ENCODE peak calls at places on chromosomes 13 and 19, in nine cellular contexts. S is neural progenitor cell; C is astrocyte; V is SK-N-SH; Y is upper lobe of right lung; T is AG04450; Z is mesenchymal stem cell; Q is spleen; W is naive thymus-derived CD4-positive, alpha-beta T cell. G is an unnamed sample.

GRCh38 chr19:4606181-4606580 is 33.1 kb upstream of the TNFAIP8L1 start:
- DNase-seq in S (no peak), C (no peak), V (no peak), Y (no peak), T (no peak), Z (no peak), Q (no peak), W (no peak), G (no peak)

GRCh38 chr13:80962173-80962572 is 621.2 kb upstream of the SPRY2 start:
- DNase-seq in S (no peak), C (peak; percentile 26), V (no peak), Y (no peak), T (no peak), Z (no peak), Q (no peak), W (no peak), G (no peak)

GRCh38 chr19:6035026-6035425 is 57.1 kb upstream of the RANBP3 start:
- DNase-seq in S (no peak), C (no peak), V (no peak), Y (peak; percentile 17), T (no peak), Z (no peak), Q (no peak), W (no peak), G (no peak)

GRCh38 chr19:58569191-58569942 is 3.8 kb downstream of the MZF1 start:
- DNase-seq in S (no peak), C (no peak), V (no peak), Y (peak; percentile 45), T (no peak), Z (no peak), Q (peak; percentile 69), W (no peak), G (no peak)

GRCh38 chr13:19184176-19184575 is 2.6 kb upstream of the TUBA3C start:
- DNase-seq in S (no peak), C (no peak), V (no peak), Y (no peak), T (no peak), Z (no peak), Q (no peak), W (no peak), G (no peak)

GRCh38 chr13:112246731-112247470 is 129.3 kb upstream of the SPACA7 start:
- DNase-seq in S (no peak), C (no peak), V (no peak), Y (peak; percentile 57), T (no peak), Z (no peak), Q (peak; percentile 51), W (no peak), G (no peak)

GRCh38 chr19:48490980-48491792 is 20.4 kb downstream of the LMTK3 start:
- DNase-seq in S (peak; percentile 88), C (no peak), V (peak; percentile 82), Y (peak; percentile 79), T (no peak), Z (peak; percentile 33), Q (peak; percentile 84), W (peak; percentile 41), G (peak; percentile 55)

GRCh38 chr13:45833663-45834062 is 17.9 kb downstream of the SIAH3 start:
- DNase-seq in S (no peak), C (peak; percentile 66), V (no peak), Y (no peak), T (no peak), Z (peak; percentile 47), Q (no peak), W (no peak), G (no peak)

GRCh38 chr13:79451500-79451962 is 29.4 kb upstream of the NDFIP2 start:
- DNase-seq in S (no peak), C (peak; percentile 92), V (peak; percentile 6), Y (no peak), T (peak; percentile 43), Z (peak; percentile 96), Q (peak; percentile 71), W (peak; percentile 51), G (peak; percentile 38)

GRCh38 chr19:23999821-24000610 is 85.3 kb downstream of the ZNF726 start:
- DNase-seq in S (no peak), C (no peak), V (no peak), Y (no peak), T (no peak), Z (no peak), Q (no peak), W (no peak), G (no peak)

GRCh38 chr13:30577381-30577780 is 40.3 kb upstream of the USPL1 start:
- DNase-seq in S (no peak), C (peak; percentile 97), V (no peak), Y (no peak), T (peak; percentile 59), Z (peak; percentile 92), Q (no peak), W (no peak), G (peak; percentile 52)

GRCh38 chr19:1009043-1009975 is 9.1 kb downstream of the GRIN3B start:
- DNase-seq in S (no peak), C (no peak), V (no peak), Y (no peak), T (peak; percentile 79), Z (no peak), Q (no peak), W (no peak), G (no peak)

GRCh38 chr13:109976206-109976997 is 190.0 kb upstream of the IRS2 start:
- DNase-seq in S (no peak), C (no peak), V (no peak), Y (no peak), T (no peak), Z (no peak), Q (no peak), W (no peak), G (no peak)

GRCh38 chr13:109971006-109971744 is 184.8 kb upstream of the IRS2 start:
- DNase-seq in S (no peak), C (no peak), V (no peak), Y (no peak), T (no peak), Z (no peak), Q (no peak), W (no peak), G (no peak)

GRCh38 chr13:109971745-109972090 is 185.3 kb upstream of the IRS2 start:
- DNase-seq in S (no peak), C (no peak), V (no peak), Y (no peak), T (no peak), Z (no peak), Q (no peak), W (no peak), G (no peak)

GRCh38 chr13:109974354-109974753 is 188.0 kb upstream of the IRS2 start:
- DNase-seq in S (no peak), C (peak; percentile 18), V (no peak), Y (no peak), T (no peak), Z (peak; percentile 13), Q (no peak), W (no peak), G (no peak)

DNA sequence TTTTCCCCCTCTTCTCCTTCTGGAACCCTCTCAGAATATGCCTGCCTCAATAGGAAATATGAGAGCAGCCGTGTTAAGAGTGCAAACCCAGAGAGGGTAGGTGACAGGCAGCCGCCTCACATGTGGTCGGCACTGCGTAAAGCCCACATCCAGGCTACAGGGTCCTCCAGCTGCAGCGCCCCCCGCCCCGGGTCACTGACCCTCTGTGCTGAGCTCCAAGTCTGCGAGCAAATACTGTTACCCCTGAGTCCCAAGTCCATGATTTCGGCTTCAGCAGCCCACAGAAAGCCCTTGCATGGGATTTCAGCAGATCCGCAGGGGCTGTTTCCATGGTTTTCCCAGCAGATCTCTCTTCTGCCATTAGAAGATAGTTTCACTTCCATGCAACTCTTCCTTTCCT is 186.9 kb upstream of the IRS2 start:
- DNase-seq in S (no peak), C (no peak), V (no peak), Y (no peak), T (no peak), Z (no peak), Q (no peak), W (no peak), G (no peak)
- H3K9me3 ChIP-seq in S (peaks cover 5% of the 10 kb centered on the region), C (no peaks in the 10 kb centered on the region), V (no peaks in the 10 kb centered on the region), Y (no peaks in the 10 kb centered on the region), T (peaks cover 6% of the 10 kb centered on the region), Z (peaks cover 15% of the 10 kb centered on the region), Q (peaks cover 25% of the 10 kb centered on the region), W (no peaks in the 10 kb centered on the region), G (no peaks in the 10 kb centered on the region)

DNA sequence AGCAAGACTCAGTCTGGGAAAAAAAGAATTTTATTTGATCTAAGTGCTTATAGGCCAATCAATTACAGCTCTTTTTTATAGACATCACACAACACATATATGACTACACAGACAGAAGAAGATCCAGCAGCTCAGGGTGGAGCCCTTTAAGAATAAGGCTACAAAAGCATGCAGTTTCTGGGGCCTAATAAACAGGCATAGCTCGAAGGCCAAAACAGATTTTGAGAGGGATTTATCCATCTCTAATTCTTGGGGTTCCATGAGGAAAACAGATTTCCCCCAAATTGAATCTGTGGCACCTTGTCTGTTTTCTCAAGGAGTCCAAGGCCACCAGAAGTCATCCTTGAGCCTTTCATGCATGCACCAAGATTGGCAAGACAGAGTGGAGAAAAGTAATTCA is 3.9 kb upstream of the ZNF550 start:
- DNase-seq in S (no peak), C (no peak), V (no peak), Y (no peak), T (no peak), Z (no peak), Q (no peak), W (no peak), G (no peak)
- H3K9me3 ChIP-seq in S (peaks cover 37% of the 10 kb centered on the region), C (peaks cover 43% of the 10 kb centered on the region), V (peaks cover 26% of the 10 kb centered on the region), Y (peaks cover 38% of the 10 kb centered on the region), T (peaks cover 46% of the 10 kb centered on the region), Z (peaks cover 74% of the 10 kb centered on the region), Q (peaks cover 87% of the 10 kb centered on the region), W (peaks cover 15% of the 10 kb centered on the region), G (peaks cover 28% of the 10 kb centered on the region)

DNA sequence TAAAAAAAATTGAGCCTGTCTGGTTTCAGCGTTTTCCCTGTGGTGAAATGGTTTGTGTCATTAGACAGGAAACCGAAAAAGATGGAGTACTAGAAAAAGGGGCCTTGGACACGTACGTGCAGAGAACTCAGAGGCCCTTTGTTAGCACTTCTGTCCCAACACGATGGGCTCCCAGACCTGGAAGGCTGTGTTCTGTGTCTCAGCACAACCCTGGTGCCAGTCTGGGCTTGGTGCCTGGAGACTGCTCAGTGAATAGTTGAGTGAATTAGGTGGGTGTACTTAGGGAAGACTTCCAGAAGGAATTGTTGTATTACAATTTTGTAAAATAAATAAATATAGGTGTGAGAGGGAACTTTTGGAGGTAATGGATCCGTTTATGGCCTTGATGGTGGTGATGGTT is 8.7 kb downstream of the ZNF71 start:
- DNase-seq in S (no peak), C (peak; percentile 33), V (no peak), Y (no peak), T (no peak), Z (no peak), Q (no peak), W (no peak), G (no peak)
- H3K9me3 ChIP-seq in S (peaks cover 10% of the 10 kb centered on the region), C (peaks cover 4% of the 10 kb centered on the region), V (peaks cover 5% of the 10 kb centered on the region), Y (peaks cover 45% of the 10 kb centered on the region), T (peaks cover 56% of the 10 kb centered on the region), Z (peaks cover 88% of the 10 kb centered on the region), Q (peaks cover 90% of the 10 kb centered on the region), W (peaks cover 13% of the 10 kb centered on the region), G (peaks cover 14% of the 10 kb centered on the region)

GRCh38 chr19:56692496-56692895 is 20.9 kb upstream of the ZNF835 start:
- DNase-seq in S (no peak), C (no peak), V (no peak), Y (no peak), T (no peak), Z (no peak), Q (no peak), W (no peak), G (peak; percentile 27)

GRCh38 chr19:56689198-56689597 is 17.6 kb upstream of the ZNF835 start:
- DNase-seq in S (no peak), C (no peak), V (no peak), Y (no peak), T (no peak), Z (no peak), Q (no peak), W (no peak), G (no peak)

GRCh38 chr19:56687036-56687435 is 15.5 kb upstream of the ZNF835 start:
- DNase-seq in S (no peak), C (no peak), V (no peak), Y (no peak), T (no peak), Z (no peak), Q (no peak), W (no peak), G (peak; percentile 49)

GRCh38 chr19:56690668-56691067 is 19.1 kb upstream of the ZNF835 start:
- DNase-seq in S (no peak), C (no peak), V (no peak), Y (no peak), T (no peak), Z (no peak), Q (no peak), W (no peak), G (no peak)
- H3K9me3 ChIP-seq in S (peaks cover 12% of the 10 kb centered on the region), C (peaks cover 3% of the 10 kb centered on the region), V (no peaks in the 10 kb centered on the region), Y (no peaks in the 10 kb centered on the region), T (peaks cover 55% of the 10 kb centered on the region), Z (peaks cover 19% of the 10 kb centered on the region), Q (peaks cover 33% of the 10 kb centered on the region), W (no peaks in the 10 kb centered on the region), G (no peaks in the 10 kb centered on the region)

G was measured in SJCRH30.